ENCODE peak calls at places on chromosome 3, in nine cellular contexts. C, S, T, E, O, W, D, X and B are unnamed samples.

GRCh38 chr3:70078778-70079177 is 79.2 kb downstream of the SAMMSON start:
- DNase-seq in C (no peak), S (no peak), T (no peak), E (no peak), O (no peak), W (no peak), D (no peak), X (no peak), B (no peak)

GRCh38 chr3:69747511-69748248 is 8.4 kb downstream of the MITF start:
- DNase-seq in C (peak; percentile 73), S (no peak), T (no peak), E (no peak), O (no peak), W (no peak), D (no peak), X (no peak), B (no peak)

GRCh38 chr3:88810455-88810854 is 297.0 kb upstream of the EPHA3 start:
- DNase-seq in C (peak; percentile 60), S (no peak), T (no peak), E (no peak), O (no peak), W (no peak), D (no peak), X (no peak), B (no peak)

GRCh38 chr3:194132465-194133358 is 3.2 kb upstream of the HES1 start:
- DNase-seq in C (no peak), S (no peak), T (no peak), E (no peak), O (no peak), W (no peak), D (no peak), X (peak; percentile 34), B (no peak)

GRCh38 chr3:89113887-89114840 is 6.7 kb downstream of the EPHA3 start:
- DNase-seq in C (peak; percentile 42), S (peak; percentile 48), T (peak; percentile 79), E (peak; percentile 35), O (peak; percentile 55), W (peak; percentile 37), D (peak; percentile 38), X (peak; percentile 33), B (peak; percentile 68)

GRCh38 chr3:82311901-82312300 is 550.5 kb upstream of the GBE1 start:
- DNase-seq in C (no peak), S (no peak), T (no peak), E (no peak), O (no peak), W (no peak), D (no peak), X (no peak), B (no peak)

GRCh38 chr3:137845666-137846065 is 81.6 kb downstream of the SOX14 start:
- DNase-seq in C (no peak), S (no peak), T (no peak), E (no peak), O (no peak), W (no peak), D (no peak), X (no peak), B (no peak)

GRCh38 chr3:197302696-197303341 is 4.4 kb upstream of the DLG1 start:
- DNase-seq in C (peak; percentile 52), S (no peak), T (no peak), E (no peak), O (no peak), W (no peak), D (no peak), X (peak; percentile 48), B (no peak)

GRCh38 chr3:78867409-78868372 is 900.1 kb downstream of the ROBO1 start:
- DNase-seq in C (peak; percentile 73), S (no peak), T (no peak), E (no peak), O (no peak), W (no peak), D (peak; percentile 31), X (no peak), B (no peak)

GRCh38 chr3:149783576-149783975 is 8.8 kb downstream of the ANKUB1 start:
- DNase-seq in C (peak; percentile 87), S (no peak), T (no peak), E (no peak), O (no peak), W (no peak), D (peak; percentile 81), X (no peak), B (no peak)

GRCh38 chr3:37905987-37906674 is 44.5 kb downstream of the CTDSPL start:
- DNase-seq in C (peak; percentile 65), S (no peak), T (no peak), E (no peak), O (no peak), W (no peak), D (peak; percentile 56), X (no peak), B (no peak)

GRCh38 chr3:101936419-101937331 is 87.4 kb downstream of the NFKBIZ start:
- DNase-seq in C (peak; percentile 94), S (no peak), T (no peak), E (peak; percentile 33), O (no peak), W (no peak), D (peak; percentile 87), X (no peak), B (no peak)

GRCh38 chr3:117045143-117045542 is 335.6 kb downstream of the TUSC7 start:
- DNase-seq in C (peak; percentile 14), S (no peak), T (no peak), E (no peak), O (no peak), W (no peak), D (no peak), X (no peak), B (no peak)

GRCh38 chr3:63202529-63202928 is 75.6 kb upstream of the SYNPR start:
- DNase-seq in C (no peak), S (no peak), T (no peak), E (no peak), O (no peak), W (no peak), D (no peak), X (no peak), B (no peak)

GRCh38 chr3:156388469-156389150 is 166.3 kb downstream of the SSR3 start:
- DNase-seq in C (peak; percentile 84), S (no peak), T (no peak), E (peak; percentile 24), O (no peak), W (no peak), D (peak; percentile 74), X (no peak), B (no peak)

DNA sequence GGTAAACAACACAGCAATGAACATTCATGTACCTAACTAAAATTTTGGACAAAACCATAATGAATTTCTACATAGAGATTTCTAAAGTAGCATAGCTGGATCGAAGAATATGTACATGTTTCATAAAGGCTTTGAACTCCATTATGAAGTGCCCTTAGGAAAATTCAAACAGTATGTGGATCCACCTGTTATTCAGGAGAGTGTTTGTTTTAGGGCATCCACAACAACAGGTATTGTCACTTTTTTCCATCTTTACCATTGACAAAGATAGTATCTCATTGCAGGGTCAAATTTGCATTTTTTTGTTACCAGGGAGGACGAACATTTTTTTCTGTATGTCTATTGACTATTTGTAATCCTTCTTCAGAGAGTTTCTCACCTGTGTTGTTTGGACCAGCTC is 75.0 kb downstream of the COL6A5 start:
- DNase-seq in C (no peak), S (no peak), T (no peak), E (no peak), O (no peak), W (no peak), D (no peak), X (no peak), B (no peak)
- TF ChIP-seq CTCF in C (no peak), S (no peak), T (no peak), E (no peak), O (no peak), W (no peak), D (no peak), X (no peak), B (no peak)

GRCh38 chr3:160464971-160465370 is 15.4 kb upstream of the TRIM59 start:
- DNase-seq in C (no peak), S (no peak), T (no peak), E (no peak), O (no peak), W (no peak), D (no peak), X (no peak), B (no peak)
- TF ChIP-seq CTCF in C (no peak), S (no peak), T (no peak), E (no peak), O (no peak), W (no peak), D (no peak), X (no peak), B (no peak)

GRCh38 chr3:159127021-159127392 is 325.2 kb downstream of the MFSD1 start:
- DNase-seq in C (no peak), S (no peak), T (no peak), E (no peak), O (no peak), W (no peak), D (no peak), X (no peak), B (no peak)

GRCh38 chr3:159128628-159129027 is 326.8 kb downstream of the MFSD1 start:
- DNase-seq in C (no peak), S (no peak), T (no peak), E (no peak), O (no peak), W (no peak), D (peak; percentile 3), X (peak; percentile 9), B (no peak)

GRCh38 chr3:159126261-159127020 is 324.6 kb downstream of the MFSD1 start:
- DNase-seq in C (no peak), S (no peak), T (no peak), E (no peak), O (no peak), W (no peak), D (peak; percentile 8), X (no peak), B (no peak)

GRCh38 chr3:159131376-159131775 is 329.5 kb downstream of the MFSD1 start:
- DNase-seq in C (no peak), S (no peak), T (no peak), E (no peak), O (no peak), W (no peak), D (no peak), X (no peak), B (no peak)

DNA sequence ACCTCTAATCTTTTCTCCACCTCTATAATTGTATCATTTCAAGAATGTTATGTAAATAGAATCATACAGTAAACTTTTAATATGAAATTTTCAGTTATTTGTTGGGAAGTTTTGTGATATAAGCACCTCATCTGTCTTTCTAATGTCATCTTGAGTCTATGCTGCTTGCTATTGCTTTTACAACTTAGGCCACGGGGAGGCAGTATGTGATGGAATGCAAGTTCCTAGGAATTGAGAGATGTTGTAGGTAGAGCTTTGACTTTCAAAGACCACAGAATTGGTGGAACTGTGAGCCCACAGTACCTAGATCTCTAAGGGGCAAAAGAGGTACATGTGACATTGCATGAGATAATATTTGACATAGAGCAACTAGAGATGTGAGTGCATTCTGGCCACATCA is 328.3 kb downstream of the MFSD1 start:
- DNase-seq in C (peak; percentile 1), S (no peak), T (peak; percentile 14), E (peak; percentile 5), O (no peak), W (no peak), D (no peak), X (no peak), B (no peak)
- TF ChIP-seq CTCF in C (peak; percentile 23), S (no peak), T (no peak), E (no peak), O (no peak), W (peak; percentile 50), D (peak; percentile 13), X (peak; percentile 33), B (peak; percentile 14)

DNA sequence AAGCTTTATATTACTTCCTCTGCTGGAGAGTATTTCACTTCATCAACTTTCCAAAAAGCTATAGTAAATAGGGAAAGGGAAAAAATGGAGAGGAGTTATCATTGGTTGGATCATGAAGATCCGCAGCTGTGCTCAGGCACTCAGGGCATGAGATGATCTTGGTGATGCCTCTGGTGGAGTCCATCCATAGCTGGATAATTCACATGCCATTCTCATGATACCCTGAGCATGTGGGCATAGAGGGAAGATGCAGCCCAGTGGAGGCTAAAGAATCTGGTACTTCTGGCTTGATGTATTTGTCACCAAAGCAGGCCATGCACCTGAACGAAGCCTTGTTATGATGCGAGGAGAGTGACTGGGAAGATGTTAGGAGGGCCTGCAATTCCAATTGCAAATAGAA is 150.2 kb downstream of the CHST2 start:
- DNase-seq in C (no peak), S (no peak), T (no peak), E (no peak), O (no peak), W (no peak), D (no peak), X (no peak), B (no peak)
- TF ChIP-seq CTCF in C (no peak), S (no peak), T (no peak), E (no peak), O (no peak), W (no peak), D (no peak), X (no peak), B (no peak)